ENCODE peak calls at places on chromosome 15, in eight cellular contexts. One of them, this sample, is unnamed.

GRCh38 chr15:55873024-55873745 is 120.2 kb downstream of the NEDD4 start:
- DNase-seq in cardiac fibroblast: peak; percentile 43
- DNase-seq in activated CD4-positive, alpha-beta T cell treated with anti-CD3 and anti-CD28 coated beads for 4 hours: no peak
- DNase-seq in NCI-H460: no peak
- DNase-seq in heart left ventricle: no peak
- DNase-seq in anterior cingulate cortex: no peak
- DNase-seq in SW480: no peak
- DNase-seq in HuH-7.5: no peak
- DNase-seq in this sample: peak; percentile 73

GRCh38 chr15:74245342-74245931 is 9.3 kb downstream of the CCDC33 start:
- DNase-seq in HuH-7.5: no peak
- DNase-seq in NCI-H460: no peak
- DNase-seq in heart left ventricle: no peak
- DNase-seq in cardiac fibroblast: no peak
- DNase-seq in anterior cingulate cortex: no peak
- DNase-seq in SW480: peak; percentile 37
- DNase-seq in activated CD4-positive, alpha-beta T cell treated with anti-CD3 and anti-CD28 coated beads for 4 hours: no peak
- DNase-seq in this sample: no peak

GRCh38 chr15:77975332-77976119 is 102.0 kb downstream of the TBC1D2B start:
- DNase-seq in HuH-7.5: no peak
- DNase-seq in anterior cingulate cortex: no peak
- DNase-seq in NCI-H460: no peak
- DNase-seq in cardiac fibroblast: no peak
- DNase-seq in heart left ventricle: no peak
- DNase-seq in SW480: no peak
- DNase-seq in activated CD4-positive, alpha-beta T cell treated with anti-CD3 and anti-CD28 coated beads for 4 hours: no peak
- DNase-seq in this sample: no peak

GRCh38 chr15:71812966-71813722 is 2.8 kb downstream of the NR2E3 start:
- DNase-seq in heart left ventricle: no peak
- DNase-seq in anterior cingulate cortex: no peak
- DNase-seq in cardiac fibroblast: no peak
- DNase-seq in SW480: no peak
- DNase-seq in NCI-H460: no peak
- DNase-seq in activated CD4-positive, alpha-beta T cell treated with anti-CD3 and anti-CD28 coated beads for 4 hours: no peak
- DNase-seq in HuH-7.5: no peak
- DNase-seq in this sample: no peak

GRCh38 chr15:80779658-80780415 is 667 bp downstream of the CEMIP start:
- DNase-seq in SW480: peak; percentile 67
- DNase-seq in HuH-7.5: no peak
- DNase-seq in anterior cingulate cortex: no peak
- DNase-seq in cardiac fibroblast: peak; percentile 46
- DNase-seq in NCI-H460: no peak
- DNase-seq in heart left ventricle: no peak
- DNase-seq in activated CD4-positive, alpha-beta T cell treated with anti-CD3 and anti-CD28 coated beads for 4 hours: no peak
- DNase-seq in this sample: peak; percentile 50

GRCh38 chr15:101489236-101489632 is 273 bp downstream of the PCSK6 start:
- DNase-seq in anterior cingulate cortex: no peak
- DNase-seq in HuH-7.5: peak; percentile 97
- DNase-seq in NCI-H460: peak; percentile 19
- DNase-seq in cardiac fibroblast: peak; percentile 17
- DNase-seq in activated CD4-positive, alpha-beta T cell treated with anti-CD3 and anti-CD28 coated beads for 4 hours: no peak
- DNase-seq in SW480: peak; percentile 64
- DNase-seq in heart left ventricle: peak; percentile 75
- DNase-seq in this sample: peak; percentile 14

GRCh38 chr15:74540135-74540760 is 772 bp upstream of the ARID3B start:
- DNase-seq in HuH-7.5: no peak
- DNase-seq in heart left ventricle: no peak
- DNase-seq in activated CD4-positive, alpha-beta T cell treated with anti-CD3 and anti-CD28 coated beads for 4 hours: no peak
- DNase-seq in SW480: peak; percentile 59
- DNase-seq in NCI-H460: no peak
- DNase-seq in cardiac fibroblast: no peak
- DNase-seq in anterior cingulate cortex: no peak
- DNase-seq in this sample: no peak

GRCh38 chr15:90126457-90127435 is 24.5 kb upstream of the IDH2 start:
- DNase-seq in heart left ventricle: peak; percentile 69
- DNase-seq in SW480: no peak
- DNase-seq in cardiac fibroblast: no peak
- DNase-seq in HuH-7.5: peak; percentile 75
- DNase-seq in anterior cingulate cortex: no peak
- DNase-seq in NCI-H460: no peak
- DNase-seq in activated CD4-positive, alpha-beta T cell treated with anti-CD3 and anti-CD28 coated beads for 4 hours: no peak
- DNase-seq in this sample: no peak

GRCh38 chr15:83503595-83504364 is 56.6 kb downstream of the SH3GL3 start:
- DNase-seq in cardiac fibroblast: no peak
- DNase-seq in SW480: no peak
- DNase-seq in HuH-7.5: no peak
- DNase-seq in activated CD4-positive, alpha-beta T cell treated with anti-CD3 and anti-CD28 coated beads for 4 hours: no peak
- DNase-seq in heart left ventricle: no peak
- DNase-seq in anterior cingulate cortex: no peak
- DNase-seq in NCI-H460: no peak
- DNase-seq in this sample: no peak

GRCh38 chr15:27222479-27222878 is 251.5 kb downstream of the GABRG3 start:
- DNase-seq in activated CD4-positive, alpha-beta T cell treated with anti-CD3 and anti-CD28 coated beads for 4 hours: no peak
- DNase-seq in anterior cingulate cortex: no peak
- DNase-seq in HuH-7.5: no peak
- DNase-seq in SW480: no peak
- DNase-seq in NCI-H460: peak; percentile 46
- DNase-seq in heart left ventricle: no peak
- DNase-seq in cardiac fibroblast: peak; percentile 5
- DNase-seq in this sample: no peak

GRCh38 chr15:74978503-74978902 is 16.9 kb upstream of the SCAMP5 start:
- DNase-seq in SW480: peak; percentile 90
- DNase-seq in NCI-H460: no peak
- DNase-seq in HuH-7.5: no peak
- DNase-seq in cardiac fibroblast: no peak
- DNase-seq in heart left ventricle: no peak
- DNase-seq in anterior cingulate cortex: no peak
- DNase-seq in activated CD4-positive, alpha-beta T cell treated with anti-CD3 and anti-CD28 coated beads for 4 hours: peak; percentile 42
- DNase-seq in this sample: peak; percentile 22

GRCh38 chr15:60620707-60621106 is 141.8 kb upstream of the ICE2 start:
- DNase-seq in NCI-H460: no peak
- DNase-seq in cardiac fibroblast: peak; percentile 31
- DNase-seq in heart left ventricle: no peak
- DNase-seq in activated CD4-positive, alpha-beta T cell treated with anti-CD3 and anti-CD28 coated beads for 4 hours: no peak
- DNase-seq in SW480: no peak
- DNase-seq in anterior cingulate cortex: no peak
- DNase-seq in HuH-7.5: no peak
- DNase-seq in this sample: peak; percentile 40

GRCh38 chr15:48385431-48385830 is 54.2 kb downstream of the DUT start:
- DNase-seq in SW480: no peak
- DNase-seq in heart left ventricle: no peak
- DNase-seq in HuH-7.5: no peak
- DNase-seq in activated CD4-positive, alpha-beta T cell treated with anti-CD3 and anti-CD28 coated beads for 4 hours: no peak
- DNase-seq in anterior cingulate cortex: no peak
- DNase-seq in cardiac fibroblast: peak; percentile 78
- DNase-seq in NCI-H460: no peak
- DNase-seq in this sample: peak; percentile 71

GRCh38 chr15:49521802-49522201 is 98.8 kb downstream of the FGF7 start:
- DNase-seq in cardiac fibroblast: peak; percentile 17
- DNase-seq in activated CD4-positive, alpha-beta T cell treated with anti-CD3 and anti-CD28 coated beads for 4 hours: no peak
- DNase-seq in NCI-H460: no peak
- DNase-seq in heart left ventricle: no peak
- DNase-seq in HuH-7.5: no peak
- DNase-seq in anterior cingulate cortex: no peak
- DNase-seq in SW480: no peak
- DNase-seq in this sample: peak; percentile 36

GRCh38 chr15:51647128-51647562 is 24.6 kb upstream of the DMXL2 start:
- DNase-seq in SW480: peak; percentile 14
- DNase-seq in cardiac fibroblast: peak; percentile 71
- DNase-seq in heart left ventricle: peak; percentile 68
- DNase-seq in HuH-7.5: no peak
- DNase-seq in NCI-H460: no peak
- DNase-seq in activated CD4-positive, alpha-beta T cell treated with anti-CD3 and anti-CD28 coated beads for 4 hours: no peak
- DNase-seq in anterior cingulate cortex: no peak
- DNase-seq in this sample: peak; percentile 64

GRCh38 chr15:91572110-91572509 is 281.4 kb upstream of the SLCO3A1 start:
- DNase-seq in SW480: no peak
- DNase-seq in HuH-7.5: no peak
- DNase-seq in anterior cingulate cortex: no peak
- DNase-seq in NCI-H460: no peak
- DNase-seq in heart left ventricle: no peak
- DNase-seq in activated CD4-positive, alpha-beta T cell treated with anti-CD3 and anti-CD28 coated beads for 4 hours: no peak
- DNase-seq in cardiac fibroblast: peak; percentile 33
- DNase-seq in this sample: peak; percentile 69

GRCh38 chr15:60462027-60462426 is 16.9 kb downstream of the ICE2 start:
- DNase-seq in anterior cingulate cortex: no peak
- DNase-seq in SW480: no peak
- DNase-seq in heart left ventricle: no peak
- DNase-seq in NCI-H460: no peak
- DNase-seq in HuH-7.5: no peak
- DNase-seq in activated CD4-positive, alpha-beta T cell treated with anti-CD3 and anti-CD28 coated beads for 4 hours: no peak
- DNase-seq in cardiac fibroblast: no peak
- DNase-seq in this sample: peak; percentile 20

GRCh38 chr15:25735550-25736384 is 127.4 kb downstream of the ATP10A start:
- DNase-seq in heart left ventricle: no peak
- DNase-seq in NCI-H460: no peak
- DNase-seq in cardiac fibroblast: no peak
- DNase-seq in anterior cingulate cortex: no peak
- DNase-seq in SW480: no peak
- DNase-seq in activated CD4-positive, alpha-beta T cell treated with anti-CD3 and anti-CD28 coated beads for 4 hours: no peak
- DNase-seq in HuH-7.5: no peak
- DNase-seq in this sample: no peak

GRCh38 chr15:44102675-44103254 is 92.3 kb downstream of the FRMD5 start:
- DNase-seq in anterior cingulate cortex: peak; percentile 31
- DNase-seq in SW480: peak; percentile 28
- DNase-seq in activated CD4-positive, alpha-beta T cell treated with anti-CD3 and anti-CD28 coated beads for 4 hours: no peak
- DNase-seq in NCI-H460: no peak
- DNase-seq in HuH-7.5: no peak
- DNase-seq in heart left ventricle: no peak
- DNase-seq in cardiac fibroblast: peak; percentile 95
- DNase-seq in this sample: peak; percentile 97

GRCh38 chr15:80906159-80906775 is 83.4 kb downstream of the MESD start:
- DNase-seq in heart left ventricle: no peak
- DNase-seq in NCI-H460: no peak
- DNase-seq in cardiac fibroblast: no peak
- DNase-seq in anterior cingulate cortex: no peak
- DNase-seq in HuH-7.5: no peak
- DNase-seq in activated CD4-positive, alpha-beta T cell treated with anti-CD3 and anti-CD28 coated beads for 4 hours: no peak
- DNase-seq in SW480: peak; percentile 45
- DNase-seq in this sample: no peak

GRCh38 chr15:60223161-60223560 is 174.6 kb downstream of the ANXA2 start:
- DNase-seq in SW480: no peak
- DNase-seq in activated CD4-positive, alpha-beta T cell treated with anti-CD3 and anti-CD28 coated beads for 4 hours: no peak
- DNase-seq in HuH-7.5: no peak
- DNase-seq in anterior cingulate cortex: no peak
- DNase-seq in NCI-H460: no peak
- DNase-seq in cardiac fibroblast: no peak
- DNase-seq in heart left ventricle: no peak
- DNase-seq in this sample: no peak

GRCh38 chr15:89486726-89487050 is 9.7 kb downstream of the RHCG start:
- DNase-seq in heart left ventricle: no peak
- DNase-seq in NCI-H460: no peak
- DNase-seq in cardiac fibroblast: no peak
- DNase-seq in SW480: peak; percentile 59
- DNase-seq in activated CD4-positive, alpha-beta T cell treated with anti-CD3 and anti-CD28 coated beads for 4 hours: peak; percentile 17
- DNase-seq in HuH-7.5: no peak
- DNase-seq in anterior cingulate cortex: no peak
- DNase-seq in this sample: no peak

GRCh38 chr15:74318376-74319137 is 48.9 kb downstream of the CYP11A1 start:
- DNase-seq in activated CD4-positive, alpha-beta T cell treated with anti-CD3 and anti-CD28 coated beads for 4 hours: no peak
- DNase-seq in NCI-H460: no peak
- DNase-seq in SW480: peak; percentile 49
- DNase-seq in heart left ventricle: no peak
- DNase-seq in anterior cingulate cortex: no peak
- DNase-seq in HuH-7.5: no peak
- DNase-seq in cardiac fibroblast: peak; percentile 41
- DNase-seq in this sample: peak; percentile 40

GRCh38 chr15:58260186-58260910 is 122.2 kb downstream of the AQP9 start:
- DNase-seq in heart left ventricle: no peak
- DNase-seq in activated CD4-positive, alpha-beta T cell treated with anti-CD3 and anti-CD28 coated beads for 4 hours: no peak
- DNase-seq in anterior cingulate cortex: no peak
- DNase-seq in NCI-H460: no peak
- DNase-seq in SW480: peak; percentile 21
- DNase-seq in cardiac fibroblast: peak; percentile 21
- DNase-seq in HuH-7.5: no peak
- DNase-seq in this sample: no peak

GRCh38 chr15:90002428-90002844 is 1.3 kb downstream of the ZNF710 start:
- DNase-seq in heart left ventricle: peak; percentile 75
- DNase-seq in HuH-7.5: peak; percentile 59
- DNase-seq in activated CD4-positive, alpha-beta T cell treated with anti-CD3 and anti-CD28 coated beads for 4 hours: peak; percentile 20
- DNase-seq in cardiac fibroblast: peak; percentile 47
- DNase-seq in SW480: peak; percentile 38
- DNase-seq in anterior cingulate cortex: no peak
- DNase-seq in NCI-H460: no peak
- DNase-seq in this sample: peak; percentile 30

GRCh38 chr15:29920515-29920914 is 98.2 kb upstream of the TJP1 start:
- DNase-seq in activated CD4-positive, alpha-beta T cell treated with anti-CD3 and anti-CD28 coated beads for 4 hours: no peak
- DNase-seq in heart left ventricle: no peak
- DNase-seq in HuH-7.5: no peak
- DNase-seq in cardiac fibroblast: no peak
- DNase-seq in anterior cingulate cortex: no peak
- DNase-seq in NCI-H460: no peak
- DNase-seq in SW480: peak; percentile 62
- DNase-seq in this sample: no peak

GRCh38 chr15:50280271-50280670 is 14.7 kb upstream of the HDC start:
- DNase-seq in NCI-H460: no peak
- DNase-seq in HuH-7.5: no peak
- DNase-seq in anterior cingulate cortex: no peak
- DNase-seq in activated CD4-positive, alpha-beta T cell treated with anti-CD3 and anti-CD28 coated beads for 4 hours: no peak
- DNase-seq in heart left ventricle: no peak
- DNase-seq in SW480: no peak
- DNase-seq in cardiac fibroblast: no peak
- DNase-seq in this sample: no peak

GRCh38 chr15:80503319-80503952 is 99.3 kb downstream of the ARNT2 start:
- DNase-seq in SW480: no peak
- DNase-seq in anterior cingulate cortex: no peak
- DNase-seq in activated CD4-positive, alpha-beta T cell treated with anti-CD3 and anti-CD28 coated beads for 4 hours: no peak
- DNase-seq in heart left ventricle: no peak
- DNase-seq in cardiac fibroblast: peak; percentile 48
- DNase-seq in NCI-H460: no peak
- DNase-seq in HuH-7.5: no peak
- DNase-seq in this sample: no peak

GRCh38 chr15:62606376-62607164 is 436.0 kb upstream of the TPM1 start:
- DNase-seq in NCI-H460: no peak
- DNase-seq in HuH-7.5: no peak
- DNase-seq in SW480: peak; percentile 62
- DNase-seq in activated CD4-positive, alpha-beta T cell treated with anti-CD3 and anti-CD28 coated beads for 4 hours: no peak
- DNase-seq in heart left ventricle: no peak
- DNase-seq in anterior cingulate cortex: no peak
- DNase-seq in cardiac fibroblast: peak; percentile 94
- DNase-seq in this sample: peak; percentile 94

GRCh38 chr15:68543546-68544008 is 35.2 kb upstream of the CORO2B start:
- DNase-seq in SW480: no peak
- DNase-seq in HuH-7.5: no peak
- DNase-seq in activated CD4-positive, alpha-beta T cell treated with anti-CD3 and anti-CD28 coated beads for 4 hours: no peak
- DNase-seq in heart left ventricle: no peak
- DNase-seq in cardiac fibroblast: peak; percentile 88
- DNase-seq in anterior cingulate cortex: no peak
- DNase-seq in NCI-H460: no peak
- DNase-seq in this sample: peak; percentile 86

GRCh38 chr15:68352401-68353062 is 75.0 kb downstream of the FEM1B start:
- DNase-seq in anterior cingulate cortex: no peak
- DNase-seq in NCI-H460: peak; percentile 78
- DNase-seq in HuH-7.5: no peak
- DNase-seq in SW480: peak; percentile 54
- DNase-seq in activated CD4-positive, alpha-beta T cell treated with anti-CD3 and anti-CD28 coated beads for 4 hours: peak; percentile 29
- DNase-seq in heart left ventricle: no peak
- DNase-seq in cardiac fibroblast: peak; percentile 94
- DNase-seq in this sample: peak; percentile 95

GRCh38 chr15:34514251-34514760 is 69.1 kb downstream of the GOLGA8B start:
- DNase-seq in activated CD4-positive, alpha-beta T cell treated with anti-CD3 and anti-CD28 coated beads for 4 hours: no peak
- DNase-seq in SW480: no peak
- DNase-seq in cardiac fibroblast: peak; percentile 7
- DNase-seq in heart left ventricle: peak; percentile 80
- DNase-seq in anterior cingulate cortex: no peak
- DNase-seq in NCI-H460: no peak
- DNase-seq in HuH-7.5: no peak
- DNase-seq in this sample: peak; percentile 23

GRCh38 chr15:57130956-57131355 is 212.5 kb downstream of the TCF12 start:
- DNase-seq in anterior cingulate cortex: no peak
- DNase-seq in NCI-H460: no peak
- DNase-seq in HuH-7.5: no peak
- DNase-seq in cardiac fibroblast: no peak
- DNase-seq in heart left ventricle: no peak
- DNase-seq in SW480: no peak
- DNase-seq in activated CD4-positive, alpha-beta T cell treated with anti-CD3 and anti-CD28 coated beads for 4 hours: no peak
- DNase-seq in this sample: no peak

GRCh38 chr15:60038111-60038521 is 34.0 kb downstream of the FOXB1 start:
- DNase-seq in activated CD4-positive, alpha-beta T cell treated with anti-CD3 and anti-CD28 coated beads for 4 hours: no peak
- DNase-seq in anterior cingulate cortex: no peak
- DNase-seq in cardiac fibroblast: no peak
- DNase-seq in SW480: no peak
- DNase-seq in heart left ventricle: no peak
- DNase-seq in NCI-H460: no peak
- DNase-seq in HuH-7.5: no peak
- DNase-seq in this sample: no peak

This sample was measured in fibroblast of pulmonary artery.